ENCODE peak calls at places on chromosome 21, in four cellular contexts. B is neural progenitor cell, U is DND-41, A is PC-3. O is an unnamed sample.

GRCh38 chr21:39908265-39908923 is 41.2 kb downstream of the PCP4 start:
- DNase-seq in B (peak; percentile 27), A (no peak), U (no peak), O (no peak)

GRCh38 chr21:25848309-25848708 is 113.5 kb downstream of the GABPA start:
- DNase-seq in A (no peak), B (no peak), U (no peak), O (no peak)

GRCh38 chr21:14871861-14872260 is 192.9 kb downstream of the NRIP1 start:
- DNase-seq in B (no peak), A (no peak), U (no peak), O (no peak)

GRCh38 chr21:29657228-29657989 is 282.4 kb downstream of the GRIK1 start:
- DNase-seq in B (no peak), A (no peak), U (no peak), O (no peak)

GRCh38 chr21:30072496-30072895 is 94.1 kb downstream of the CLDN17 start:
- DNase-seq in U (no peak), B (peak; percentile 64), A (peak; percentile 72), O (no peak)

GRCh38 chr21:26843912-26844257 is 1.3 kb downstream of the ADAMTS1 start:
- DNase-seq in B (peak; percentile 42), U (no peak), A (peak; percentile 55), O (no peak)

GRCh38 chr21:25350056-25350455 is 257.2 kb downstream of the MRPL39 start:
- DNase-seq in B (peak; percentile 43), U (peak; percentile 23), A (peak; percentile 78), O (no peak)

GRCh38 chr21:39155578-39155977 is 27.7 kb downstream of the PSMG1 start:
- DNase-seq in A (no peak), B (no peak), U (no peak), O (no peak)

GRCh38 chr21:28253971-28254370 is 738.7 kb downstream of the LTN1 start:
- DNase-seq in B (no peak), A (no peak), U (no peak), O (no peak)

GRCh38 chr21:31873696-31874599 is 1.1 kb downstream of the HUNK start:
- DNase-seq in B (peak; percentile 82), A (peak; percentile 16), U (no peak), O (no peak)

GRCh38 chr21:38037416-38037815 is 121.2 kb upstream of the KCNJ6 start:
- DNase-seq in B (no peak), U (no peak), A (peak; percentile 49), O (no peak)

GRCh38 chr21:39670741-39671140 is 58.0 kb downstream of the B3GALT5 start:
- DNase-seq in B (no peak), U (no peak), A (no peak), O (no peak)

GRCh38 chr21:32603131-32603530 is 9.0 kb downstream of the CFAP298 start:
- DNase-seq in U (no peak), A (no peak), B (no peak), O (no peak)

GRCh38 chr21:32560896-32561295 is 24.4 kb downstream of the TCP10L start:
- DNase-seq in U (no peak), A (no peak), B (no peak), O (no peak)

GRCh38 chr21:36211660-36212512 is 55.3 kb downstream of the DOP1B start:
- DNase-seq in A (peak; percentile 91), U (no peak), B (no peak), O (no peak)

GRCh38 chr21:26529556-26529955 is 43.5 kb downstream of the CYYR1 start:
- DNase-seq in U (no peak), A (no peak), B (no peak), O (no peak)

GRCh38 chr21:36524477-36524876 is 44.6 kb upstream of the CLDN14 start:
- DNase-seq in U (no peak), A (no peak), B (no peak), O (no peak)

GRCh38 chr21:38223893-38224540 is 32.8 kb upstream of the KCNJ15 start:
- DNase-seq in A (peak; percentile 22), B (peak; percentile 42), U (peak; percentile 25), O (no peak)

GRCh38 chr21:42234026-42234425 is 15.1 kb downstream of the ABCG1 start:
- DNase-seq in A (no peak), U (no peak), B (peak; percentile 29), O (no peak)
- H3K9ac ChIP-seq in A (peak overlapping the region; percentile 54), U (peak overlapping the region; percentile 59), B (no peak overlapping the region), O (peak overlapping the region; percentile 33)

GRCh38 chr21:20997308-20997632 is 939 bp upstream of the NCAM2 start:
- DNase-seq in A (no peak), U (no peak), B (peak; percentile 52), O (no peak)
- H3K9ac ChIP-seq in A (no peak overlapping the region), U (no peak overlapping the region), B (no peak overlapping the region), O (no peak overlapping the region)

GRCh38 chr21:42503711-42504110 is 7.7 kb upstream of the RSPH1 start:
- DNase-seq in A (no peak), U (peak; percentile 52), B (no peak), O (no peak)

GRCh38 chr21:42498012-42498411 is 2.0 kb upstream of the RSPH1 start:
- DNase-seq in B (no peak), U (no peak), A (no peak), O (no peak)

GRCh38 chr21:42500225-42500624 is 4.2 kb upstream of the RSPH1 start:
- DNase-seq in B (no peak), U (no peak), A (no peak), O (no peak)

GRCh38 chr21:42499430-42500106 is 3.5 kb upstream of the RSPH1 start:
- DNase-seq in A (no peak), B (peak; percentile 84), U (no peak), O (no peak)

DNA sequence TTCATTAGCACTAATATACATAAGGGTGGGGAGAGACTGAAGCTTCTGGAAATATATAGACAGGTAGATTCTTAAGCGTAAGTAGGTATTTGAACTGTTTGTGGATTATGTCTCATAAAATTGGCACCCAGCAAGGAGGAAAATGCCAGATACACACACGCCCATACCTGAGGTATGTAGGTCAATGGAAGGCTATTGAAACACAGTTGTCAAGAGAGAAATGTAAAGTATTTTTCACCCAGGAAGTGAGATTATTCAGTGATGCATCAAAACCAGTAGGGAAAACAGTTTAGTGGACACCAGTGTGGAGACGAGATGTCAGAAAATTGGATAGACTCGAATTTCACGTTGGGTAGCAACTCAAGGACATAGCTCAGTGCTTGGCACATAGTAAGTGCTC is 4.7 kb upstream of the RSPH1 start:
- DNase-seq in A (peak; percentile 60), U (no peak), B (no peak), O (no peak)
- H3K9ac ChIP-seq in A (no peak overlapping the region), U (no peak overlapping the region), B (no peak overlapping the region), O (no peak overlapping the region)

DNA sequence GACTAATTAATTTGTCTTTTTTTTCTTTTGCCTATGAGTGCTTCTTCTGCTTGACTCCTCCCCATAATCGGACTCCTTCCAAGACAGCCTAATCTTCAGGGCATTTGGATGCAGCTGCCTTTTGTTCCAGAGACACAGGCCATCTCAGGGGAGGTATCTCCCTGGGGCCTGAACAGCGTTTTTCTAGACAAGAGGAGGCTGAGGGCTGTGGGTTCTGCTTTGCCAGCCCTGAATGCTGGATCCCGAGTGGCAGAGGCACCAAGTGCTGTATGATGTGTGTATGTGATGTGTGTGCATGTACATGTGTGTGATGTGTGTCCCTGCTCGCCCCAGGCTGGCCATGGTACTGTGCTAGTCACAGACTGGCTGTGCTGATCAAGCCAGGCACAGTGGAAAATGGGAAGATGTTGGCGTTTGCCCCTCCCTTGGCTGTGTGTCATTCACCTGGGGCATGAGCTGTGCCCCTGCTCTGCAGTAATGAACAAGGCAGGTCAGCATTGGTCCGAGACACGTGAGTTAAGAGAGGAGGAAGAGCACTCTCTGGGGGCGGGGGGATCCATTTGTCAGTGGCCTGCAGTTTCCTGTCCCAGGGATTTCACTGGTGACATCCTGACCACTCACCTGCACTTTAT is 77.2 kb downstream of the ADARB1 start:
- DNase-seq in A (no peak), U (no peak), B (peak; percentile 62), O (no peak)
- H3K9ac ChIP-seq in A (no peak overlapping the region), U (peak overlapping the region; percentile 13), B (no peak overlapping the region), O (peak overlapping the region; percentile 55)

GRCh38 chr21:16195896-16196443 is 466.2 kb downstream of the USP25 start:
- DNase-seq in B (no peak), A (no peak), U (no peak), O (no peak)
- H3K9ac ChIP-seq in B (no peak overlapping the region), A (peak overlapping the region; percentile 7), U (peak overlapping the region; percentile 58), O (peak overlapping the region; percentile 87)

DNA sequence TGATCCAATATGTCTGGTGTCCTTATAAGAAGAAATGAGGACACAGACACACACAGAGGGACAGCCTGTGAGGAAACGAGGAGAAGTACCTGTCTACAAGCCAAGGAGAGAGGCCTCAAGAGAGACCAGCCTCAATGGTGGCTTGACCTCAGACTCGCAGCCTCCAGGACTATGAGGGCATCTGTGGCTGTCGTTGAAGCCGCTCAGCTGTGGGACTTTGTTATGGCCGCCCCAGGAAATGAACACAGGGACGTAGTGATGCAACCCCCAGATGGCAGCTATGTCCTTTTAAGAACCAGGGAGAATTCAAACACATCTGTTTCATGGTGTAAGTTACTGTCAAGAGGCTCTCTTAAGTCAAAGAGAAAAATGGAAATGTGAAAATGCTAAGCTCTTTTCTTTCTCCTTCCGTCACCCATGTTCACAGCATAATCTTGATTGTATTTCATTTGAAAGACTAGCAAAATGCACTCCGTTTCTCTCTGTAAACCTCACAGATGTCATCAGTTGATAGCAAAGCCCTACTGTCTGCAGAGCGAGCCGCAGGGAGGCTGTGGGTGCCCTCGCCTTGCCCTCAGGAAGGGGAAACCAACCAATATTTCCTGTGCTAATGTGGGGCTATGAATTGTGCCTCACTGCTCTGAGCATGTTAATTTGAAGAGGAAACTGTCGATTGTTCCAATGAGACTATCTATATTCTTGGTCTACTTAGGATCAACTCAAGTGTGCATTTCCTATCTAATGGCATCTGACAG is 21.3 kb downstream of the UBASH3A start:
- DNase-seq in A (no peak), B (no peak), U (peak; percentile 91), O (peak; percentile 40)
- H3K9ac ChIP-seq in A (no peak overlapping the region), B (no peak overlapping the region), U (peak overlapping the region; percentile 61), O (no peak overlapping the region)

DNA sequence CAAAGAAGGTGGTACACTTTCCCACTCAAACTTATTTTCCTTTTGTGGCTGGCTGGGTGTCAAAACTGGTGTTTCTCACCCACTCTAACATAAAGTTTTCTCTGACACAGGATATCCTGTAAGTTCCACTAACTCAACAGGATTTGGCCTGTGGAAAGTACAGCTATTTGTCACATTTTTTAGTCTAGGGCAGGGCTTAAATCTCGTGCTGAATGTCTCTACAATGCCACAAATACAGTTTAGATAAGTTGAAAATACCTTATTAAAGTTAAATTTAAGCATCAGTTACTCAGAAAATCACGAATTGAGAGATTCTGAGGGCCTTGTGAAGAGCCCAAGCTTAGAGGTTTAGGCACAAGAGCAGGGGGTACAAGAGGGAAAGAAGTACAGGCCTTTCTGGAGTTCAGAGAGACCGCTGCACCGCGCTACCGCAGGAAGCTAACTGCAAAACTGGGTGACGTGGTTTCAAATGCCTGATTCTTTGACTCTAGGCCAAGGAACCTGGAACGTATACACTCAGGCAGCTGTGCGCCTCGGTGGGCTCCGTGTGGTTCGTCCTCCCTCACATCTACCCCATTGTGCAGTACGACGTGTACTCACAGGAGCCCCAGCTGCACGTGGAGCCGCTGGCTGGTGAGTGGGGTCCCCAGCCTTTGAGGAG is 23.4 kb upstream of the PWP2 start:
- DNase-seq in B (no peak), A (no peak), U (peak; percentile 70), O (no peak)
- H3K9ac ChIP-seq in B (no peak overlapping the region), A (no peak overlapping the region), U (no peak overlapping the region), O (no peak overlapping the region)

O was measured in SK-N-MC.